ENCODE peak calls at places on chromosomes 13 and 19, in four cellular contexts. One of them, this sample, is unnamed.

GRCh38 chr13:30936920-30937319 is 4.5 kb downstream of the TEX26 start:
- DNase-seq in CD4-positive, CD25-positive, alpha-beta regulatory T cell: no peak
- DNase-seq in heart left ventricle: no peak
- DNase-seq in heart right ventricle: no peak
- DNase-seq in this sample: no peak

GRCh38 chr13:37364024-37364423 is 234.5 kb downstream of the POSTN start:
- DNase-seq in CD4-positive, CD25-positive, alpha-beta regulatory T cell: no peak
- DNase-seq in heart left ventricle: no peak
- DNase-seq in heart right ventricle: no peak
- DNase-seq in this sample: no peak

GRCh38 chr13:59479629-59480028 is 684.1 kb downstream of the DIAPH3 start:
- DNase-seq in CD4-positive, CD25-positive, alpha-beta regulatory T cell: no peak
- DNase-seq in heart right ventricle: no peak
- DNase-seq in heart left ventricle: no peak
- DNase-seq in this sample: no peak

GRCh38 chr13:74836628-74837027 is 645.3 kb downstream of the TBC1D4 start:
- DNase-seq in heart left ventricle: no peak
- DNase-seq in CD4-positive, CD25-positive, alpha-beta regulatory T cell: no peak
- DNase-seq in heart right ventricle: no peak
- DNase-seq in this sample: no peak

GRCh38 chr13:21225841-21226581 is 49.6 kb downstream of the MRPL57 start:
- DNase-seq in heart right ventricle: no peak
- DNase-seq in heart left ventricle: no peak
- DNase-seq in CD4-positive, CD25-positive, alpha-beta regulatory T cell: no peak
- DNase-seq in this sample: no peak

GRCh38 chr13:99087954-99088491 is 110.2 kb upstream of the DOCK9 start:
- DNase-seq in heart right ventricle: peak; percentile 12
- DNase-seq in heart left ventricle: no peak
- DNase-seq in CD4-positive, CD25-positive, alpha-beta regulatory T cell: no peak
- DNase-seq in this sample: no peak

GRCh38 chr19:6616011-6616410 is 25.1 kb upstream of the CD70 start:
- DNase-seq in heart right ventricle: no peak
- DNase-seq in CD4-positive, CD25-positive, alpha-beta regulatory T cell: no peak
- DNase-seq in heart left ventricle: no peak
- DNase-seq in this sample: no peak

GRCh38 chr13:84917252-84917878 is 881.9 kb downstream of the SLITRK6 start:
- DNase-seq in CD4-positive, CD25-positive, alpha-beta regulatory T cell: no peak
- DNase-seq in heart left ventricle: no peak
- DNase-seq in heart right ventricle: no peak
- DNase-seq in this sample: no peak

GRCh38 chr13:34048652-34049051 is 230.7 kb downstream of the RFC3 start:
- DNase-seq in heart left ventricle: no peak
- DNase-seq in heart right ventricle: no peak
- DNase-seq in CD4-positive, CD25-positive, alpha-beta regulatory T cell: no peak
- DNase-seq in this sample: no peak

GRCh38 chr19:51703655-51704515 is 10.8 kb downstream of the SPACA6 start:
- DNase-seq in CD4-positive, CD25-positive, alpha-beta regulatory T cell: peak; percentile 95
- DNase-seq in heart left ventricle: peak; percentile 97
- DNase-seq in heart right ventricle: peak; percentile 97
- DNase-seq in this sample: peak; percentile 93

GRCh38 chr13:26560456-26560855 is 3.0 kb downstream of the WASF3 start:
- DNase-seq in heart right ventricle: no peak
- DNase-seq in heart left ventricle: no peak
- DNase-seq in CD4-positive, CD25-positive, alpha-beta regulatory T cell: no peak
- DNase-seq in this sample: no peak

GRCh38 chr13:105763851-105764250 is 771.6 kb downstream of the EFNB2 start:
- DNase-seq in heart right ventricle: no peak
- DNase-seq in CD4-positive, CD25-positive, alpha-beta regulatory T cell: no peak
- DNase-seq in heart left ventricle: no peak
- DNase-seq in this sample: no peak

GRCh38 chr13:43235028-43235427 is 211.6 kb downstream of the DNAJC15 start:
- DNase-seq in heart left ventricle: no peak
- DNase-seq in CD4-positive, CD25-positive, alpha-beta regulatory T cell: no peak
- DNase-seq in heart right ventricle: no peak
- DNase-seq in this sample: no peak

GRCh38 chr13:24267801-24268200 is 41.6 kb upstream of the C1QTNF9 start:
- DNase-seq in heart right ventricle: no peak
- DNase-seq in CD4-positive, CD25-positive, alpha-beta regulatory T cell: no peak
- DNase-seq in heart left ventricle: no peak
- DNase-seq in this sample: no peak

GRCh38 chr19:47511128-47511517 is 3.7 kb downstream of the NAPA start:
- DNase-seq in heart left ventricle: peak; percentile 63
- DNase-seq in CD4-positive, CD25-positive, alpha-beta regulatory T cell: no peak
- DNase-seq in heart right ventricle: no peak
- DNase-seq in this sample: no peak

GRCh38 chr19:46351241-46352041 is 4.6 kb downstream of the PPP5C start:
- DNase-seq in heart right ventricle: no peak
- DNase-seq in CD4-positive, CD25-positive, alpha-beta regulatory T cell: peak; percentile 10
- DNase-seq in heart left ventricle: peak; percentile 67
- DNase-seq in this sample: peak; percentile 63

GRCh38 chr19:29676586-29676985 is 11.3 kb downstream of the PLEKHF1 start:
- DNase-seq in CD4-positive, CD25-positive, alpha-beta regulatory T cell: no peak
- DNase-seq in heart left ventricle: peak; percentile 84
- DNase-seq in heart right ventricle: peak; percentile 55
- DNase-seq in this sample: no peak

GRCh38 chr13:74891610-74892009 is 590.4 kb downstream of the TBC1D4 start:
- DNase-seq in heart left ventricle: no peak
- DNase-seq in heart right ventricle: no peak
- DNase-seq in CD4-positive, CD25-positive, alpha-beta regulatory T cell: no peak
- DNase-seq in this sample: peak; percentile 28

GRCh38 chr19:45019187-45019586 is 17.9 kb downstream of the RELB start:
- DNase-seq in heart left ventricle: no peak
- DNase-seq in CD4-positive, CD25-positive, alpha-beta regulatory T cell: no peak
- DNase-seq in heart right ventricle: no peak
- DNase-seq in this sample: no peak

GRCh38 chr19:4018140-4018613 is 10.6 kb downstream of the PIAS4 start:
- DNase-seq in heart left ventricle: no peak
- DNase-seq in CD4-positive, CD25-positive, alpha-beta regulatory T cell: no peak
- DNase-seq in heart right ventricle: no peak
- DNase-seq in this sample: no peak

GRCh38 chr19:28887920-28888618 is 324.9 kb downstream of the UQCRFS1 start:
- DNase-seq in CD4-positive, CD25-positive, alpha-beta regulatory T cell: no peak
- DNase-seq in heart right ventricle: no peak
- DNase-seq in heart left ventricle: peak; percentile 40
- DNase-seq in this sample: no peak

GRCh38 chr13:112726018-112726767 is 36.4 kb downstream of the ATP11A start:
- DNase-seq in heart left ventricle: no peak
- DNase-seq in CD4-positive, CD25-positive, alpha-beta regulatory T cell: no peak
- DNase-seq in heart right ventricle: no peak
- DNase-seq in this sample: no peak

GRCh38 chr19:32814624-32815023 is 54.9 kb downstream of the SLC7A9 start:
- DNase-seq in heart right ventricle: no peak
- DNase-seq in heart left ventricle: no peak
- DNase-seq in CD4-positive, CD25-positive, alpha-beta regulatory T cell: no peak
- DNase-seq in this sample: no peak

GRCh38 chr13:83563499-83563898 is 318.8 kb downstream of the SLITRK1 start:
- DNase-seq in heart left ventricle: no peak
- DNase-seq in CD4-positive, CD25-positive, alpha-beta regulatory T cell: no peak
- DNase-seq in heart right ventricle: no peak
- DNase-seq in this sample: no peak

GRCh38 chr19:50427997-50428425 is 4.7 kb upstream of the MYBPC2 start:
- DNase-seq in CD4-positive, CD25-positive, alpha-beta regulatory T cell: peak; percentile 21
- DNase-seq in heart left ventricle: peak; percentile 86
- DNase-seq in heart right ventricle: peak; percentile 80
- DNase-seq in this sample: peak; percentile 73

DNA sequence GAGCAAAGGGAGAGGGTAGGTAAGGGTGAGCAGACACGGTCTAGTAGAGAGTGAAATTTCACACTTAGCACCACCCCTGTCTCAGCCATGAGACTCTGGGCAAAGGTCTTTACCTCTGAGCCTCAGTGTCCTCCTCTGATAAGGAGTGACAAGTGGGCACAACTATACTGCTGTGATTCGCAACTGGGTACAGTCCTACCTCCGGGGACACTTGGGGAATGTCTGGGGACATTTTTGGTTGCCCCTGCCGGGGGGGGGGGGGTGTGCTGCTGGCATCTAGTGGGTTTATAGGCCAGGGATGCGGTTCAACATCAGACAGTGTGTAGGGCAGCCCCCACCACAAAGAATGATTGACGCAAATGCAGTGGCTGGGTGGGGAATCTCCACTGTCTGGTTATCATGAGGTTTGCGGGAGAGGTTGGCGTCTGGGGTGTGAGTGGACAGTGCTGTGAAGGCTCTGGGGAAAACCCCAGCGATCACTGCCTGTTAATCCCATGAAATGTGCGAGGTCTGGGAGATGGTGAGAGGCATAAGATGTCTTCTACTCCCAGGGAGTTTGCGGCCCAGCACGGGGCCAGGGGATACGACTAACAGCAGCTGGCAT is 4.3 kb downstream of the NACC1 start:
- DNase-seq in heart right ventricle: no peak
- DNase-seq in CD4-positive, CD25-positive, alpha-beta regulatory T cell: no peak
- DNase-seq in heart left ventricle: no peak
- DNase-seq in this sample: peak; percentile 23
- H3K27me3 ChIP-seq in heart right ventricle: no peaks in the 10 kb centered on the region
- H3K27me3 ChIP-seq in CD4-positive, CD25-positive, alpha-beta regulatory T cell: no peaks in the 10 kb centered on the region
- H3K27me3 ChIP-seq in heart left ventricle: no peaks in the 10 kb centered on the region
- H3K27me3 ChIP-seq in this sample: no peaks in the 10 kb centered on the region

GRCh38 chr19:41922585-41922984 is 5.7 kb downstream of the ERFL start:
- DNase-seq in heart left ventricle: no peak
- DNase-seq in heart right ventricle: no peak
- DNase-seq in CD4-positive, CD25-positive, alpha-beta regulatory T cell: no peak
- DNase-seq in this sample: no peak
- H3K27me3 ChIP-seq in heart left ventricle: peaks cover 44% of the 10 kb centered on the region
- H3K27me3 ChIP-seq in heart right ventricle: peaks cover 88% of the 10 kb centered on the region
- H3K27me3 ChIP-seq in CD4-positive, CD25-positive, alpha-beta regulatory T cell: no peaks in the 10 kb centered on the region
- H3K27me3 ChIP-seq in this sample: peaks cover 52% of the 10 kb centered on the region

GRCh38 chr19:49421878-49422202 is 1.4 kb downstream of the PTH2 start:
- DNase-seq in CD4-positive, CD25-positive, alpha-beta regulatory T cell: no peak
- DNase-seq in heart right ventricle: no peak
- DNase-seq in heart left ventricle: no peak
- DNase-seq in this sample: no peak

GRCh38 chr19:49425178-49425577 is at the start of gene GFY:
- DNase-seq in heart left ventricle: no peak
- DNase-seq in heart right ventricle: no peak
- DNase-seq in CD4-positive, CD25-positive, alpha-beta regulatory T cell: no peak
- DNase-seq in this sample: no peak

GRCh38 chr19:49422407-49423277 is 599 bp downstream of the PTH2 start:
- DNase-seq in CD4-positive, CD25-positive, alpha-beta regulatory T cell: no peak
- DNase-seq in heart right ventricle: no peak
- DNase-seq in heart left ventricle: peak; percentile 47
- DNase-seq in this sample: no peak

GRCh38 chr19:49423985-49424303 is 703 bp upstream of the PTH2 start:
- DNase-seq in CD4-positive, CD25-positive, alpha-beta regulatory T cell: no peak
- DNase-seq in heart right ventricle: no peak
- DNase-seq in heart left ventricle: no peak
- DNase-seq in this sample: no peak

GRCh38 chr19:49423278-49423984 is at the start of gene PTH2:
- DNase-seq in CD4-positive, CD25-positive, alpha-beta regulatory T cell: no peak
- DNase-seq in heart right ventricle: no peak
- DNase-seq in heart left ventricle: no peak
- DNase-seq in this sample: no peak
- H3K27me3 ChIP-seq in CD4-positive, CD25-positive, alpha-beta regulatory T cell: peaks cover 61% of the 10 kb centered on the region
- H3K27me3 ChIP-seq in heart right ventricle: peaks cover 99% of the 10 kb centered on the region
- H3K27me3 ChIP-seq in heart left ventricle: peaks cover 56% of the 10 kb centered on the region
- H3K27me3 ChIP-seq in this sample: peaks cover 78% of the 10 kb centered on the region

DNA sequence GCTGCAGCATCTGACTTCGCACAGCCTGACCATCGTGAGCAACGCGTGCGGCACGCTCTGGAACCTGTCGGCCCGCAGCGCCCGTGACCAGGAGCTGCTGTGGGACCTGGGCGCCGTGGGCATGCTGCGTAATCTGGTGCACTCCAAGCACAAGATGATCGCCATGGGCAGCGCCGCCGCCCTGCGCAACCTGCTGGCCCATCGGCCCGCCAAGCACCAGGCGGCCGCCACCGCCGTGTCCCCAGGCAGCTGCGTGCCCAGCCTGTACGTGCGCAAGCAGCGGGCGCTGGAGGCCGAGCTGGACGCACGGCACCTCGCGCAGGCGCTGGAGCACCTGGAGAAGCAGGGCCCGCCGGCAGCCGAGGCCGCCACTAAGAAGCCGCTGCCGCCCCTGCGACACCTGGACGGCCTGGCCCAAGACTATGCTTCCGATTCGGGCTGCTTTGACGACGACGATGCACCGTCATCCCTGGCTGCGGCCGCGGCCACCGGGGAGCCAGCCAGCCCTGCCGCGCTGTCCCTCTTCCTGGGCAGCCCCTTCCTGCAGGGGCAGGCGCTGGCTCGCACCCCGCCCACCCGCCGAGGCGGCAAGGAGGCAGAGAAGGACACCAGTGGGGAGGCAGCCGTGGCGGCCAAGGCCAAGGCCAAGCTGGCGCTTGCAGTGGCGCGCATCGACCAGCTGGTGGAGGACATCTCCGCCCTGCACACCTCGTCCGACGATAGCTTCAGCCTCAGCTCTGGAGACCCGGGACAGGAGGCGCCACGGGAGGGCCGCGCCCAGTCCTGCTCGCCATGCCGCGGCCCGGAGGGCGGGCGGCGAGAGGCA is 13.6 kb downstream of the C19orf25 start:
- DNase-seq in heart left ventricle: no peak
- DNase-seq in heart right ventricle: no peak
- DNase-seq in CD4-positive, CD25-positive, alpha-beta regulatory T cell: peak; percentile 40
- DNase-seq in this sample: no peak
- H3K27me3 ChIP-seq in heart left ventricle: peaks cover 31% of the 10 kb centered on the region
- H3K27me3 ChIP-seq in heart right ventricle: peaks cover 63% of the 10 kb centered on the region
- H3K27me3 ChIP-seq in CD4-positive, CD25-positive, alpha-beta regulatory T cell: no peaks in the 10 kb centered on the region
- H3K27me3 ChIP-seq in this sample: peaks cover 48% of the 10 kb centered on the region